ENCODE peak calls at places on chromosomes 4 and X, in seven cellular contexts. E, J, V, W, G, A and Y are unnamed samples. For H3K36me3, the result is how much of the 10 kb centered on the place peaks cover.

GRCh38 chr4:81142744-81143143 is 72.3 kb downstream of the PRKG2 start:
- DNase-seq in E (no peak), J (no peak), V (no peak), W (no peak), G (no peak), A (peak), Y (no peak)

GRCh38 chr4:26912069-26912468 is 51.4 kb downstream of the STIM2 start:
- DNase-seq in E (no peak), J (no peak), V (no peak), W (no peak), G (no peak), A (no peak), Y (no peak)

GRCh38 chr4:38911257-38911656 is 43.7 kb downstream of the FAM114A1 start:
- DNase-seq in E (no peak), J (no peak), V (peak), W (no peak), G (no peak), A (no peak), Y (no peak)

GRCh38 chrX:34578237-34578636 is 78.8 kb downstream of the TMEM47 start:
- DNase-seq in E (no peak), J (no peak), V (no peak), W (no peak), G (no peak), A (peak), Y (no peak)

GRCh38 chr4:92304636-92305035 is 870 bp downstream of the GRID2 start:
- DNase-seq in E (no peak), J (no peak), V (no peak), W (no peak), G (no peak), A (peak), Y (no peak)

GRCh38 chr4:145719752-145720624 is 40.0 kb downstream of the C4orf51 start:
- DNase-seq in E (no peak), J (no peak), V (no peak), W (no peak), G (no peak), A (no peak), Y (no peak)

GRCh38 chr4:94828882-94829281 is 71.1 kb downstream of the BMPR1B start:
- DNase-seq in E (no peak), J (no peak), V (no peak), W (no peak), G (no peak), A (no peak), Y (no peak)

GRCh38 chr4:138401330-138401729 is 159.2 kb upstream of the SLC7A11 start:
- DNase-seq in E (no peak), J (no peak), V (no peak), W (peak), G (peak), A (peak), Y (no peak)

GRCh38 chrX:96683997-96684338 is 674 bp upstream of the DIAPH2 start:
- DNase-seq in E (no peak), J (no peak), V (no peak), W (no peak), G (no peak), A (peak), Y (no peak)

GRCh38 chr4:113179996-113180395 is 130.5 kb downstream of the ANK2 start:
- DNase-seq in E (no peak), J (no peak), V (no peak), W (no peak), G (no peak), A (no peak), Y (no peak)

DNA sequence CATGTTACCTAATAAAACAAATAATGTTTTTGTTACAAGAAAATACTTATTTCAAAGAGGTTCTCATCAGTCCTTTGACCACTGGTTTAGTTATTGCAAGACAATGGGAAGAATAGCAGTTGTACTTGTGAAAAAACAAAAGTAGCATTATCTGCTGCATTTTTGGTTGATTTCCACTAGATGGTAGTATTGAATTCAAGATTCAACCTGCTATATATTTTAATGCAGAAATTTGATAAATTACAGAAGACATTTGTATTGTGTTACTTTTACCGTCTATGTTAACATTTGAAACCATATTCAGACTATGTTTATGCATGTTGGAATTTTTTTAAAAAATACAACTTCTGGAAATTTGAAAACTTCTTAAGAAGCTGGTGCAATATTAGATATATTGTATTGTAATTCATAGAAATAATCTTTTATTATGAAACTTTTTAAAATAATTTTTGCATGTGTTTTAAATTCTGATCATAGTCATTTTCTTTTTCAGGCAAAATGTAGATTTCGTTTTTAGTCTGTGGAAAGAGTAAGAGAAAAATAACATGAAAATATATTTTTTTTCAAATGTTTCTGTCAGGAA is 56.4 kb downstream of the SPCS3 start:
- DNase-seq in E (no peak), J (no peak), V (no peak), W (no peak), G (no peak), A (peak), Y (no peak)
- TF ChIP-seq CTCF in E (peak), J (no peak), V (peak), W (peak), G (peak), A (peak), Y (peak)

GRCh38 chr4:152634110-152634760 is 45.6 kb downstream of the TMEM154 start:
- DNase-seq in E (no peak), J (no peak), V (no peak), W (no peak), G (no peak), A (peak), Y (no peak)
- H3K36me3 ChIP-seq in E (under half), J (under half), V (under half), W (under half), G (under half), A (under half), Y (under half)

DNA sequence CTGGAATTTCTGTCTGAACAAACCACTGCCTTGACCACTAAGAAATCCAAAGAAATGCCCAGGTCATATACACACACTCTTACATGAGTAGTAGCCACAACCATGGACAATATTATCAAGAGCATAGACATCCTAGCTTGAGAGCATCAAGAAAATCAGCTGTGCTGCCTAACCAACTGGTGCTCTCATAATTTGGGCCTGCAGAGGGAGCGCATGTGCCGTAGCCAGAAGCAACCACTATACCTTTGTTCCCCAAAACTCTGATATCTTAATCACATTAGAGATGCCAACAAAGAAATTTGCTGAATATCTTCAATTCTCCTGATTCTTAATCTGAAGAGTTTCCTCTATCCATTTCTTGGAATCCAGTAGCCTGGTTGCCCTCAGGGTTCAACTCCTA is 163.6 kb downstream of the ZNF674 start:
- DNase-seq in E (no peak), J (no peak), V (peak), W (peak), G (no peak), A (peak), Y (no peak)
- TF ChIP-seq CTCF in E (peak), J (no peak), V (no peak), W (peak), G (no peak), A (peak), Y (peak)

GRCh38 chrX:114071412-114071811 is 512.5 kb upstream of the HTR2C start:
- DNase-seq in E (no peak), J (no peak), V (no peak), W (no peak), G (no peak), A (no peak), Y (peak)

GRCh38 chrX:114073926-114074325 is 510.0 kb upstream of the HTR2C start:
- DNase-seq in E (no peak), J (no peak), V (no peak), W (no peak), G (no peak), A (no peak), Y (no peak)

GRCh38 chrX:114077773-114078172 is 506.1 kb upstream of the HTR2C start:
- DNase-seq in E (no peak), J (no peak), V (no peak), W (no peak), G (no peak), A (no peak), Y (no peak)

DNA sequence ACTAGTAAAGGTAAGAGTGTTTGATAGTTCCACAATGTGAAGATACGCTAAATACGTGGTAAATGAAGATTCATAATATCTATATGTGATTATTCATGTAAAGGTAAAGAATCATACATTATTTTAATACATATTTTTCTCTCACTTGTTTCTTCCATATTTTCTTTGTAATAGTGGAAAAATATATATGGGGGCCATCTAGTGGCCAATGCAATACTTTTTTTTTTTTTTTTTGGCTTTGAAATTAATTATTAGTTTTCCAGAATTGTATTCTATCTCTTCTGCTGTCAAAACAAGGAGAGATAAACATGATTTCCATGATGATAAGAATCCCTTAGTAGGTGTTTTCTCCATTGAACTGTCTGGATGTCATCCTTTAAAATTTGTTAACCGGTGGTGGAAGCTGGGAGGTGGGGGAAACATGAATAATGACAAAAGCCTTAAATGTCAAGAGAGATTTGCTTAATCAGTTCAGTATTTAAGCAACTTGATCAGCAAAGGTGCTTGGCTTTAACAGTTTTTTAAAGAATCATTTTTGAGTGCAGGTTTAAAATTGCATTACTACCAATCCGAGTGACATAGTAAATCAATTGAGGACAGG is 508.7 kb upstream of the HTR2C start:
- DNase-seq in E (no peak), J (no peak), V (no peak), W (no peak), G (no peak), A (no peak), Y (no peak)
- H3K36me3 ChIP-seq in E (under half), J (under half), V (under half), W (under half), G (under half), A (under half), Y (under half)

GRCh38 chrX:53316860-53317237 is 35.5 kb upstream of the IQSEC2 start:
- DNase-seq in E (no peak), J (no peak), V (no peak), W (peak), G (no peak), A (no peak), Y (no peak)

GRCh38 chrX:53313746-53314105 is 32.3 kb upstream of the IQSEC2 start:
- DNase-seq in E (no peak), J (no peak), V (no peak), W (no peak), G (no peak), A (no peak), Y (no peak)

GRCh38 chrX:53316121-53316859 is 34.9 kb upstream of the IQSEC2 start:
- DNase-seq in E (no peak), J (no peak), V (no peak), W (no peak), G (no peak), A (no peak), Y (no peak)

GRCh38 chrX:53309837-53310236 is 28.5 kb upstream of the IQSEC2 start:
- DNase-seq in E (no peak), J (no peak), V (no peak), W (no peak), G (no peak), A (no peak), Y (no peak)

GRCh38 chrX:53312946-53313745 is 31.8 kb upstream of the IQSEC2 start:
- DNase-seq in E (no peak), J (no peak), V (peak), W (peak), G (peak), A (peak), Y (no peak)
- TF ChIP-seq CTCF in E (peak), J (peak), V (peak), W (peak), G (peak), A (peak), Y (peak)

GRCh38 chr4:102600689-102601088 is 99.5 kb downstream of the NFKB1 start:
- DNase-seq in E (no peak), J (no peak), V (no peak), W (no peak), G (no peak), A (no peak), Y (no peak)
- H3K36me3 ChIP-seq in E (under half), J (under half), V (under half), W (under half), G (under half), A (under half), Y (half or more)

GRCh38 chr4:3145251-3145908 is 70.9 kb downstream of the HTT start:
- DNase-seq in E (no peak), J (no peak), V (no peak), W (no peak), G (no peak), A (peak), Y (no peak)
- TF ChIP-seq CTCF in E (no peak), J (no peak), V (no peak), W (peak), G (no peak), A (no peak), Y (no peak)